ENCODE peak calls at places on chromosomes 12 and 14, in five cellular contexts. Y is neural progenitor cell; R is CD8-positive, alpha-beta T cell; F is hepatocyte; E is endodermal cell. T is an unnamed sample.

GRCh38 chr12:43758247-43758727 is 303 bp downstream of the PUS7L start:
- DNase-seq in Y (peak), R (no peak), F (peak), E (no peak), T (no peak)

GRCh38 chr14:54003064-54003463 is 46.4 kb upstream of the BMP4 start:
- DNase-seq in R (no peak), F (no peak), E (no peak), Y (no peak), T (no peak)

GRCh38 chr14:105528859-105529505 is 2.6 kb downstream of the TMEM121 start:
- DNase-seq in F (peak), R (no peak), E (no peak), Y (no peak), T (no peak)

GRCh38 chr12:31322651-31323248 is 3.2 kb downstream of the SINHCAF start:
- DNase-seq in E (peak), F (peak), Y (peak), R (no peak), T (no peak)

GRCh38 chr12:46657416-46658411 is 168.1 kb downstream of the SLC38A4 start:
- DNase-seq in F (no peak), E (no peak), Y (no peak), R (no peak), T (no peak)

GRCh38 chr12:77213316-77213715 is 147.9 kb upstream of the E2F7 start:
- DNase-seq in F (peak), R (no peak), E (no peak), Y (no peak), T (no peak)

GRCh38 chr12:111741235-111741812 is 25.4 kb upstream of the ALDH2 start:
- DNase-seq in E (no peak), F (peak), R (no peak), Y (no peak), T (no peak)

GRCh38 chr12:106227641-106228319 is 20.0 kb downstream of the CKAP4 start:
- DNase-seq in R (peak), E (peak), Y (no peak), F (peak), T (no peak)

GRCh38 chr12:107884769-107885694 is 110.5 kb downstream of the ASCL4 start:
- DNase-seq in R (peak), Y (peak), F (peak), E (peak), T (peak)

GRCh38 chr12:122363782-122364181 is 58.7 kb downstream of the CLIP1 start:
- DNase-seq in F (no peak), Y (no peak), R (no peak), E (peak), T (no peak)

GRCh38 chr12:1448321-1448720 is 146.1 kb downstream of the FBXL14 start:
- DNase-seq in R (no peak), F (no peak), Y (no peak), E (no peak), T (no peak)

GRCh38 chr12:5912011-5912410 is 33.0 kb downstream of the ANO2 start:
- DNase-seq in R (no peak), F (no peak), E (no peak), Y (no peak), T (no peak)

GRCh38 chr14:103074699-103075341 is 9.2 kb upstream of the LBHD2 start:
- DNase-seq in Y (no peak), R (peak), E (peak), F (peak), T (no peak)

DNA sequence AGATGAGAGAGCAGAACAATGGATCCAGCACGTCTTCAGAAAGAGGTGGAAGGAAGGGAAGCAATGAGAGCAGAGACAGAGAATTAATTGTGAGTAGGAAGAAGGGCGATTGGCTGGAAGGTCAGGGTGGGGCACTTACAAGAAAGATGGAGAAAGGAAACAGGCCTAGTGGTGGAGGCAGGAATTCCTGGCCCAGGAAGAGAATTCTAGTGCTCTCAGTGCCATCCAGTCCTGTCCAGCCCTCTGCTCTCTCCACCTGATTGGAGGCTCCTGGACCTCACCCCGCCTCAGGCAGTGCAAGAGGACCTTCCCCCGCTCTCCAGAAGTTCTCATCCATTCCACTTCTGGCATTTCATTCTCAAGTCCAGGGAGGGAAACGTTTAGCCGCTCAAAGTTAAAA is 43.0 kb downstream of the NGB start:
- DNase-seq in E (no peak), R (no peak), Y (no peak), F (no peak), T (no peak)
- TF ChIP-seq CTCF in E (peak), R (no peak), Y (no peak), F (no peak), T (no peak)

GRCh38 chr14:77301103-77301502 is 19.6 kb downstream of the POMT2 start:
- DNase-seq in F (peak), R (peak), Y (peak), E (peak), T (peak)
- TF ChIP-seq CTCF in F (peak), R (peak), Y (peak), E (peak), T (peak)

GRCh38 chr12:91331371-91331770 is 148.8 kb upstream of the DCN start:
- DNase-seq in F (no peak), E (no peak), Y (no peak), R (no peak), T (no peak)

GRCh38 chr12:91327889-91328288 is 145.3 kb upstream of the DCN start:
- DNase-seq in E (no peak), F (no peak), R (no peak), Y (no peak), T (no peak)

GRCh38 chr12:91335724-91336123 is 153.1 kb upstream of the DCN start:
- DNase-seq in Y (no peak), R (no peak), E (no peak), F (no peak), T (no peak)

GRCh38 chr12:91333966-91334365 is 151.3 kb upstream of the DCN start:
- DNase-seq in F (no peak), R (no peak), E (no peak), Y (no peak), T (no peak)

DNA sequence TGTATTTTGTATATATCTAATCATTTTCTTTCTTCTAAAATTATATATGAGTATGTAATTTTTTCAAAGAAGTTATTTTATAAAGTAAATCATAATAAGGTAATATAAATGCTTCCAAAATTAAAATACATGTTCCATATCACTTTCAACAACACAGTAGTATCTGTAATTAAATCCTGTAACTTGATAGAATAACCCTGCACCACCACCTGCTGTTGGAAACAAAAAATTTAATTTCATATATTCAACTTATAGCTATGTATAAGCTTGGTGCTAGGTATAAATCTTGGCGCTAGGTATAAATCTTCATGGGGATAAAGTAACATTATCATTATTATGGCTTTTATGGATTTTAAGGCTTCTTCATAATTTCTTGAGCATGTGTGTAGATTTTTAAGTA is 149.7 kb upstream of the DCN start:
- DNase-seq in F (no peak), Y (no peak), R (no peak), E (no peak), T (no peak)
- TF ChIP-seq CTCF in F (peak), Y (no peak), R (no peak), E (no peak), T (no peak)

DNA sequence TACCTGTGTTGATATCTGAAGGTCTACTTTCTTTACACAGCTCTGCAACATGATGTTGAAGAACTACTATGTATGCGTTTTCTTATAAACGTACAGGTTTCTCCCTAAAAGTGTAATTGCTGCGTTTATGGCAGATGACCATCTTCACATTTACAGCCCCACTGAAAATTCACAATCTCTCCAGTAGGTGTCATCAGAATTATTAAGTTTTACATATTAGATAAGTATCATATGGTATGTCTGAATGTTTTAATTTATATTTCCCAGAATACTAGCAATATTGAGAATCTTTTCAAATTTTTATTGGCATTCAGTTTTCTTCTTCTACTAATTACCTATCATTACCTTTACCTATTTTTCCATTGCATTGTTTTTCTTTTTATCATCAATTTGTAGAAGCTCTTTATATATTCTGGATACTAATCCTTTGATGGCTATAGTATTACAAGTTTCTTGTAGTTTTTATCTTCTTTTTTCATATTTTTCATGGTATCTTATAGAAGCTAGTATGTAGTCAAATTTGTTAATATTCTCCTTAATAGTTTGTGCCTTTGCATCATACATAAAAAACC is 123.5 kb downstream of the CAPZA3 start:
- DNase-seq in R (no peak), E (no peak), F (peak), Y (no peak), T (no peak)
- TF ChIP-seq CTCF in R (peak), E (peak), F (peak), Y (peak), T (peak)

GRCh38 chr12:127802271-127802670 is 464.7 kb upstream of the TMEM132C start:
- DNase-seq in E (no peak), F (no peak), R (no peak), Y (no peak), T (no peak)

GRCh38 chr12:127809236-127809635 is 457.7 kb upstream of the TMEM132C start:
- DNase-seq in F (peak), R (no peak), Y (no peak), E (no peak), T (no peak)

DNA sequence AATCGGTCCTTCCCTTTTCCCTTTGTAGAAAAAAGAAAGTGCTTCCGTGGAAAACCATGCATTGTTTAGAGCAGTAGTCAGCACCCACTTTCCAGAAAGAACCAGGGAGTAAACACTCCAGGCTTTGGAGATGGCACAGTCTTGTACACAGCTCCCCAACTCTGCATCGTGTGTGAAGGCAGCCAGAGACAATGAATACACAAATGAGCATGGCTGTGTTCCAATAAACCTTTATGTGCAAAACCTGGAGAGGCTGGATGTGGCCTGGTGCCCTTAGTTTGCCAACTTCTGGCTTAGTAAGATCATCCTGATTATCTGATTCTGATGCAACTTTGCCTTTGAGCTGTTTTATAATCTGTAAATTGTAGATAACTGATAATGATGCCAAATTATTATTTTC is 463.4 kb upstream of the TMEM132C start:
- DNase-seq in E (no peak), R (no peak), F (no peak), Y (no peak), T (no peak)
- TF ChIP-seq CTCF in E (no peak), R (no peak), F (no peak), Y (no peak), T (no peak)

GRCh38 chr14:99401196-99401595 is 79.5 kb downstream of the SETD3 start:
- DNase-seq in E (no peak), R (no peak), F (no peak), Y (no peak), T (no peak)

GRCh38 chr14:99402283-99402648 is 78.4 kb downstream of the SETD3 start:
- DNase-seq in E (peak), Y (no peak), R (no peak), F (no peak), T (no peak)

GRCh38 chr14:99407416-99407815 is 73.2 kb downstream of the SETD3 start:
- DNase-seq in R (no peak), Y (no peak), E (peak), F (no peak), T (no peak)

GRCh38 chr14:99397698-99398097 is 83.0 kb downstream of the SETD3 start:
- DNase-seq in Y (no peak), R (no peak), F (no peak), E (no peak), T (no peak)

GRCh38 chr14:99401624-99402282 is 78.9 kb downstream of the SETD3 start:
- DNase-seq in F (no peak), Y (no peak), E (peak), R (no peak), T (no peak)
- TF ChIP-seq CTCF in F (no peak), Y (no peak), E (no peak), R (no peak), T (no peak)

GRCh38 chr12:13986031-13986430 is 4.6 kb upstream of the GRIN2B start:
- DNase-seq in R (no peak), E (no peak), Y (no peak), F (no peak), T (no peak)

GRCh38 chr12:13981296-13981962 is at the start of gene GRIN2B:
- DNase-seq in R (no peak), Y (peak), E (peak), F (peak), T (peak)

GRCh38 chr12:13976880-13977279 is 4.5 kb downstream of the GRIN2B start:
- DNase-seq in F (no peak), R (no peak), Y (no peak), E (no peak), T (no peak)

GRCh38 chr12:13980548-13981295 is 680 bp downstream of the GRIN2B start:
- DNase-seq in Y (peak), F (peak), R (no peak), E (peak), T (peak)

GRCh38 chr12:13982010-13982409 is 608 bp upstream of the GRIN2B start:
- DNase-seq in Y (peak), R (no peak), F (peak), E (peak), T (peak)
- TF ChIP-seq CTCF in Y (peak), R (no peak), F (peak), E (peak), T (peak)